ENCODE peak calls at places on chromosome 13, in nine cellular contexts. M is Calu3, H is mucosa of descending colon, S is nephron progenitor cell, C is GM10248, I is IMR-90, N is glutamatergic neuron, E is GM13976, A is foreskin fibroblast. Q is an unnamed sample.
A peak's percentile ranks its signal among the peaks of the same experiment; 100 is the strongest.

GRCh38 chr13:45367995-45368394 is 27.0 kb upstream of the TPT1 start:
- DNase-seq in M (peak; percentile 8), H (no peak), S (no peak), C (no peak), I (no peak), N (no peak), E (no peak), A (no peak), Q (no peak)

GRCh38 chr13:20174656-20175405 is 14.0 kb upstream of the GJA3 start:
- DNase-seq in M (peak; percentile 86), H (peak; percentile 88), S (no peak), C (peak; percentile 71), I (peak; percentile 99), N (no peak), E (peak; percentile 72), A (peak; percentile 95), Q (peak; percentile 69)

GRCh38 chr13:70457474-70457873 is 349.2 kb upstream of the KLHL1 start:
- DNase-seq in M (no peak), H (no peak), S (no peak), C (no peak), I (no peak), N (no peak), E (no peak), A (no peak), Q (no peak)

GRCh38 chr13:51451134-51451466 is 1.7 kb downstream of the INTS6 start:
- DNase-seq in M (no peak), H (no peak), S (no peak), C (no peak), I (no peak), N (no peak), E (no peak), A (no peak), Q (no peak)

GRCh38 chr13:46210362-46211083 is 1.2 kb upstream of the LRRC63 start:
- DNase-seq in M (no peak), H (no peak), S (no peak), C (no peak), I (no peak), N (no peak), E (no peak), A (no peak), Q (no peak)

GRCh38 chr13:70959376-70959775 is 851.1 kb upstream of the KLHL1 start:
- DNase-seq in M (no peak), H (no peak), S (no peak), C (no peak), I (no peak), N (no peak), E (no peak), A (no peak), Q (no peak)

GRCh38 chr13:22893149-22893548 is 287.6 kb upstream of the SGCG start:
- DNase-seq in M (no peak), H (no peak), S (no peak), C (no peak), I (no peak), N (no peak), E (no peak), A (no peak), Q (no peak)

GRCh38 chr13:53417601-53418000 is 389.0 kb downstream of the OLFM4 start:
- DNase-seq in M (no peak), H (no peak), S (no peak), C (no peak), I (no peak), N (no peak), E (no peak), A (no peak), Q (no peak)

GRCh38 chr13:36981156-36981743 is 17.9 kb downstream of the ALG5 start:
- DNase-seq in M (no peak), H (no peak), S (no peak), C (peak; percentile 35), I (peak; percentile 79), N (no peak), E (peak; percentile 47), A (peak; percentile 27), Q (peak; percentile 37)

GRCh38 chr13:41345921-41346589 is 35.0 kb downstream of the NAA16 start:
- DNase-seq in M (no peak), H (no peak), S (no peak), C (no peak), I (peak; percentile 44), N (no peak), E (no peak), A (no peak), Q (no peak)

GRCh38 chr13:21137696-21138095 is 38.7 kb downstream of the SKA3 start:
- DNase-seq in M (peak; percentile 19), H (no peak), S (no peak), C (no peak), I (peak; percentile 49), N (no peak), E (no peak), A (peak; percentile 26), Q (no peak)

GRCh38 chr13:34671136-34671535 is 270.9 kb upstream of the NBEA start:
- DNase-seq in M (no peak), H (no peak), S (no peak), C (no peak), I (no peak), N (no peak), E (no peak), A (no peak), Q (no peak)

GRCh38 chr13:67023088-67023893 is 206.8 kb downstream of the PCDH9 start:
- DNase-seq in M (peak; percentile 3), H (no peak), S (no peak), C (no peak), I (peak; percentile 82), N (no peak), E (no peak), A (peak; percentile 50), Q (no peak)

GRCh38 chr13:85652536-85652935 is 146.7 kb downstream of the SLITRK6 start:
- DNase-seq in M (no peak), H (no peak), S (no peak), C (no peak), I (no peak), N (no peak), E (no peak), A (no peak), Q (no peak)

GRCh38 chr13:24184265-24184841 is 23.8 kb downstream of the SPATA13 start:
- DNase-seq in M (no peak), H (no peak), S (no peak), C (no peak), I (no peak), N (no peak), E (no peak), A (no peak), Q (no peak)

GRCh38 chr13:64937302-64937701 is 2292.8 kb downstream of the PCDH9 start:
- DNase-seq in M (no peak), H (no peak), S (no peak), C (no peak), I (no peak), N (no peak), E (no peak), A (no peak), Q (no peak)

GRCh38 chr13:24617394-24618218 is 62.6 kb upstream of the ATP12A start:
- DNase-seq in M (no peak), H (no peak), S (no peak), C (no peak), I (no peak), N (no peak), E (peak; percentile 15), A (no peak), Q (no peak)

DNA sequence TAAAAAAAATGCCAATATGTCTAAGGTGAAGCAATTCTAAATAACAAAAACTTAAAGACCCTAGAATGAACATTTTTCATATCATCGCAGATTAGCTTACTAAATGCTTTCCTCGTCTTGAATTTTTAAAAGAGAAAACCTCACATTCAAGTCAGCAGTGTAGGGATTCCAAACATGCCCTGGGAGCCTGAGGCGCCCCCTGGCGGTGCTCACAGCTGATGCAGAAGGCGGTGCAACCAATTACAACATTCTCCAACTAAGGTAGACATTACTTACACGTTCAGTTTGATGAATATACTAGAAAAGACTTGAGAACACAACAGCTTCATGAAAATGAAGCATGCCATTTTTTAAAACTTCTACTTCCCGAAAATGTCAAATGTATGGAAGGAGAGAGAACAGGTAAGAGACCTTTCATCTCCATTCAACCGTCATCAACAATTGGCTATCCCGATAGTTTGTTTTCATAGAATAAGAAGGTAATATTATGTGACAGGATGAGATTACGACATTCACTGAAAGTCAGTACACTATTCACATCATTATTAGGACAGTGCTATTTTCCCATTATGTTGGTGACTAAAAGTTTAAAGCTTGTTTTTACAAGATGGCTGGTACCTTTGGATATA is 304.4 kb downstream of the DCLK1 start:
- DNase-seq in M (peak; percentile 5), H (no peak), S (peak; percentile 15), C (no peak), I (no peak), N (no peak), E (no peak), A (no peak), Q (no peak)
- TF ChIP-seq CTCF in M (no peak), H (no peak), S (peak; percentile 27), C (peak; percentile 5), I (peak; percentile 8), N (peak; percentile 40), E (peak; percentile 6), A (no peak), Q (peak; percentile 28)

GRCh38 chr13:105202384-105202783 is 1333.1 kb downstream of the EFNB2 start:
- DNase-seq in M (no peak), H (no peak), S (peak; percentile 4), C (no peak), I (peak; percentile 47), N (no peak), E (no peak), A (no peak), Q (no peak)
- TF ChIP-seq CTCF in M (no peak), H (no peak), S (peak; percentile 62), C (peak; percentile 35), I (peak; percentile 54), N (peak; percentile 76), E (peak; percentile 22), A (peak; percentile 39), Q (peak; percentile 50)

GRCh38 chr13:63048648-63049047 is 1633.0 kb upstream of the PCDH20 start:
- DNase-seq in M (no peak), H (no peak), S (no peak), C (no peak), I (peak; percentile 16), N (no peak), E (no peak), A (no peak), Q (no peak)
- TF ChIP-seq CTCF in M (no peak), H (no peak), S (no peak), C (no peak), I (peak; percentile 26), N (no peak), E (no peak), A (no peak), Q (no peak)

GRCh38 chr13:83183439-83184149 is 698.7 kb downstream of the SLITRK1 start:
- DNase-seq in M (no peak), H (no peak), S (no peak), C (no peak), I (no peak), N (no peak), E (no peak), A (no peak), Q (no peak)

GRCh38 chr13:83184150-83184475 is 698.2 kb downstream of the SLITRK1 start:
- DNase-seq in M (no peak), H (no peak), S (no peak), C (no peak), I (no peak), N (no peak), E (no peak), A (no peak), Q (no peak)

GRCh38 chr13:83190020-83190419 is 692.3 kb downstream of the SLITRK1 start:
- DNase-seq in M (no peak), H (no peak), S (no peak), C (no peak), I (no peak), N (no peak), E (no peak), A (no peak), Q (no peak)

GRCh38 chr13:83182845-83183244 is 699.4 kb downstream of the SLITRK1 start:
- DNase-seq in M (no peak), H (no peak), S (no peak), C (no peak), I (no peak), N (no peak), E (no peak), A (no peak), Q (no peak)

GRCh38 chr13:83184819-83185218 is 697.5 kb downstream of the SLITRK1 start:
- DNase-seq in M (no peak), H (no peak), S (no peak), C (no peak), I (peak; percentile 79), N (no peak), E (no peak), A (peak; percentile 47), Q (no peak)
- TF ChIP-seq CTCF in M (no peak), H (no peak), S (no peak), C (no peak), I (no peak), N (no peak), E (no peak), A (no peak), Q (no peak)